ENCODE peak calls at places on chromosomes 7 and 10, in nine cellular contexts. One of them, this sample, is unnamed.
A peak's percentile ranks its signal among the peaks of the same experiment; 100 is the strongest.

GRCh38 chr7:51591223-51591622 is 274.6 kb upstream of the COBL start:
- DNase-seq in uterus: no peak
- DNase-seq in GM19239: no peak
- DNase-seq in AG20443: no peak
- DNase-seq in GM12865: no peak
- DNase-seq in HuH-7: no peak
- DNase-seq in nephron progenitor cell: no peak
- DNase-seq in H54: no peak
- DNase-seq in cortex of kidney: no peak
- DNase-seq in this sample: no peak

GRCh38 chr7:148793590-148793989 is 90.5 kb downstream of the EZH2 start:
- DNase-seq in AG20443: no peak
- DNase-seq in GM12865: no peak
- DNase-seq in H54: no peak
- DNase-seq in nephron progenitor cell: no peak
- DNase-seq in GM19239: no peak
- DNase-seq in cortex of kidney: no peak
- DNase-seq in uterus: no peak
- DNase-seq in HuH-7: no peak
- DNase-seq in this sample: no peak

GRCh38 chr7:20474244-20474643 is 141.2 kb upstream of the ABCB5 start:
- DNase-seq in GM12865: no peak
- DNase-seq in GM19239: no peak
- DNase-seq in uterus: no peak
- DNase-seq in nephron progenitor cell: no peak
- DNase-seq in H54: peak; percentile 7
- DNase-seq in cortex of kidney: no peak
- DNase-seq in AG20443: no peak
- DNase-seq in HuH-7: no peak
- DNase-seq in this sample: no peak

GRCh38 chr7:128912281-128912680 is 1.8 kb upstream of the KCP start:
- DNase-seq in GM19239: no peak
- DNase-seq in cortex of kidney: no peak
- DNase-seq in nephron progenitor cell: no peak
- DNase-seq in GM12865: no peak
- DNase-seq in AG20443: no peak
- DNase-seq in H54: no peak
- DNase-seq in HuH-7: no peak
- DNase-seq in uterus: no peak
- DNase-seq in this sample: no peak

GRCh38 chr10:35334297-35334696 is 2.0 kb upstream of the CCNY start:
- DNase-seq in cortex of kidney: no peak
- DNase-seq in nephron progenitor cell: no peak
- DNase-seq in GM19239: no peak
- DNase-seq in uterus: no peak
- DNase-seq in AG20443: no peak
- DNase-seq in HuH-7: no peak
- DNase-seq in GM12865: no peak
- DNase-seq in H54: no peak
- DNase-seq in this sample: no peak

GRCh38 chr10:88149906-88150305 is 286.5 kb downstream of the PTEN start:
- DNase-seq in AG20443: no peak
- DNase-seq in HuH-7: no peak
- DNase-seq in GM12865: no peak
- DNase-seq in nephron progenitor cell: no peak
- DNase-seq in GM19239: no peak
- DNase-seq in uterus: no peak
- DNase-seq in cortex of kidney: no peak
- DNase-seq in H54: no peak
- DNase-seq in this sample: no peak

GRCh38 chr10:35409094-35409582 is 72.8 kb downstream of the CCNY start:
- DNase-seq in AG20443: peak; percentile 89
- DNase-seq in GM12865: peak; percentile 26
- DNase-seq in cortex of kidney: no peak
- DNase-seq in GM19239: peak; percentile 19
- DNase-seq in HuH-7: no peak
- DNase-seq in H54: peak; percentile 92
- DNase-seq in nephron progenitor cell: no peak
- DNase-seq in uterus: no peak
- DNase-seq in this sample: peak; percentile 12

GRCh38 chr7:141184532-141185190 is 110.8 kb downstream of the TMEM178B start:
- DNase-seq in AG20443: no peak
- DNase-seq in HuH-7: no peak
- DNase-seq in GM12865: peak; percentile 63
- DNase-seq in uterus: no peak
- DNase-seq in cortex of kidney: no peak
- DNase-seq in GM19239: no peak
- DNase-seq in nephron progenitor cell: no peak
- DNase-seq in H54: no peak
- DNase-seq in this sample: no peak

GRCh38 chr7:133535308-133535707 is 282.4 kb downstream of the EXOC4 start:
- DNase-seq in HuH-7: no peak
- DNase-seq in GM19239: no peak
- DNase-seq in cortex of kidney: no peak
- DNase-seq in AG20443: no peak
- DNase-seq in uterus: no peak
- DNase-seq in H54: no peak
- DNase-seq in nephron progenitor cell: no peak
- DNase-seq in GM12865: no peak
- DNase-seq in this sample: no peak

GRCh38 chr7:123665157-123665556 is 9.5 kb downstream of the LMOD2 start:
- DNase-seq in GM12865: no peak
- DNase-seq in uterus: no peak
- DNase-seq in cortex of kidney: no peak
- DNase-seq in GM19239: no peak
- DNase-seq in H54: no peak
- DNase-seq in HuH-7: no peak
- DNase-seq in nephron progenitor cell: no peak
- DNase-seq in AG20443: no peak
- DNase-seq in this sample: no peak

GRCh38 chr7:95059842-95060313 is 152.5 kb downstream of the PPP1R9A start:
- DNase-seq in GM19239: no peak
- DNase-seq in HuH-7: no peak
- DNase-seq in nephron progenitor cell: no peak
- DNase-seq in GM12865: no peak
- DNase-seq in AG20443: no peak
- DNase-seq in cortex of kidney: no peak
- DNase-seq in uterus: peak; percentile 71
- DNase-seq in H54: no peak
- DNase-seq in this sample: no peak

GRCh38 chr7:84069036-84069435 is 125.6 kb downstream of the SEMA3A start:
- DNase-seq in HuH-7: no peak
- DNase-seq in uterus: no peak
- DNase-seq in GM19239: no peak
- DNase-seq in AG20443: no peak
- DNase-seq in GM12865: no peak
- DNase-seq in nephron progenitor cell: no peak
- DNase-seq in cortex of kidney: no peak
- DNase-seq in H54: no peak
- DNase-seq in this sample: no peak

GRCh38 chr10:841535-841934 is 90.0 kb downstream of the LARP4B start:
- DNase-seq in AG20443: no peak
- DNase-seq in HuH-7: no peak
- DNase-seq in GM12865: no peak
- DNase-seq in uterus: no peak
- DNase-seq in H54: no peak
- DNase-seq in GM19239: no peak
- DNase-seq in nephron progenitor cell: no peak
- DNase-seq in cortex of kidney: no peak
- DNase-seq in this sample: no peak

GRCh38 chr10:122206471-122207065 is 64.5 kb upstream of the BTBD16 start:
- DNase-seq in nephron progenitor cell: no peak
- DNase-seq in HuH-7: no peak
- DNase-seq in GM19239: no peak
- DNase-seq in uterus: no peak
- DNase-seq in AG20443: no peak
- DNase-seq in GM12865: no peak
- DNase-seq in cortex of kidney: no peak
- DNase-seq in H54: no peak
- DNase-seq in this sample: no peak

GRCh38 chr7:106372121-106372520 is 87.3 kb upstream of the NAMPT start:
- DNase-seq in cortex of kidney: no peak
- DNase-seq in nephron progenitor cell: no peak
- DNase-seq in HuH-7: no peak
- DNase-seq in H54: no peak
- DNase-seq in GM12865: no peak
- DNase-seq in uterus: no peak
- DNase-seq in GM19239: no peak
- DNase-seq in AG20443: no peak
- DNase-seq in this sample: no peak

GRCh38 chr7:106392565-106392964 is 107.8 kb upstream of the NAMPT start:
- DNase-seq in AG20443: no peak
- DNase-seq in cortex of kidney: no peak
- DNase-seq in uterus: no peak
- DNase-seq in nephron progenitor cell: no peak
- DNase-seq in GM19239: no peak
- DNase-seq in H54: no peak
- DNase-seq in GM12865: no peak
- DNase-seq in HuH-7: no peak
- DNase-seq in this sample: no peak

GRCh38 chr7:122425731-122426130 is 121.2 kb upstream of the FEZF1 start:
- DNase-seq in cortex of kidney: no peak
- DNase-seq in uterus: no peak
- DNase-seq in nephron progenitor cell: no peak
- DNase-seq in GM12865: no peak
- DNase-seq in H54: no peak
- DNase-seq in GM19239: no peak
- DNase-seq in HuH-7: no peak
- DNase-seq in AG20443: no peak
- DNase-seq in this sample: no peak

GRCh38 chr10:30176182-30176581 is 116.8 kb upstream of the JCAD start:
- DNase-seq in nephron progenitor cell: no peak
- DNase-seq in AG20443: peak; percentile 50
- DNase-seq in uterus: no peak
- DNase-seq in HuH-7: no peak
- DNase-seq in cortex of kidney: no peak
- DNase-seq in H54: no peak
- DNase-seq in GM19239: no peak
- DNase-seq in GM12865: no peak
- DNase-seq in this sample: no peak

GRCh38 chr10:83089335-83089734 is 1050.0 kb upstream of the GHITM start:
- DNase-seq in GM19239: no peak
- DNase-seq in HuH-7: no peak
- DNase-seq in GM12865: no peak
- DNase-seq in cortex of kidney: no peak
- DNase-seq in nephron progenitor cell: no peak
- DNase-seq in AG20443: no peak
- DNase-seq in uterus: no peak
- DNase-seq in H54: no peak
- DNase-seq in this sample: no peak

GRCh38 chr7:139968931-139969330 is 93.8 kb downstream of the PARP12 start:
- DNase-seq in nephron progenitor cell: no peak
- DNase-seq in GM12865: no peak
- DNase-seq in GM19239: no peak
- DNase-seq in cortex of kidney: no peak
- DNase-seq in uterus: no peak
- DNase-seq in H54: no peak
- DNase-seq in HuH-7: no peak
- DNase-seq in AG20443: no peak
- DNase-seq in this sample: no peak

GRCh38 chr7:66921396-66921917 is 432 bp downstream of the TMEM248 start:
- DNase-seq in HuH-7: peak; percentile 47
- DNase-seq in cortex of kidney: no peak
- DNase-seq in GM19239: no peak
- DNase-seq in uterus: peak; percentile 31
- DNase-seq in AG20443: peak; percentile 76
- DNase-seq in nephron progenitor cell: peak; percentile 50
- DNase-seq in GM12865: no peak
- DNase-seq in H54: peak; percentile 38
- DNase-seq in this sample: peak; percentile 26

GRCh38 chr7:43249808-43250145 is 137.3 kb downstream of the HECW1 start:
- DNase-seq in uterus: no peak
- DNase-seq in GM12865: no peak
- DNase-seq in nephron progenitor cell: no peak
- DNase-seq in cortex of kidney: no peak
- DNase-seq in HuH-7: no peak
- DNase-seq in AG20443: peak; percentile 24
- DNase-seq in GM19239: no peak
- DNase-seq in H54: no peak
- DNase-seq in this sample: no peak

GRCh38 chr10:87598700-87599099 is 61.0 kb upstream of the PAPSS2 start:
- DNase-seq in nephron progenitor cell: no peak
- DNase-seq in cortex of kidney: no peak
- DNase-seq in GM12865: no peak
- DNase-seq in AG20443: no peak
- DNase-seq in uterus: no peak
- DNase-seq in H54: no peak
- DNase-seq in GM19239: no peak
- DNase-seq in HuH-7: no peak
- DNase-seq in this sample: no peak

GRCh38 chr7:100483728-100484635 is at the start of gene NYAP1:
- DNase-seq in GM19239: no peak
- DNase-seq in nephron progenitor cell: peak; percentile 80
- DNase-seq in GM12865: peak; percentile 63
- DNase-seq in H54: no peak
- DNase-seq in HuH-7: peak; percentile 92
- DNase-seq in cortex of kidney: no peak
- DNase-seq in AG20443: peak; percentile 51
- DNase-seq in uterus: peak; percentile 78
- DNase-seq in this sample: peak; percentile 55

GRCh38 chr10:15196335-15196834 is 27.9 kb upstream of the NMT2 start:
- DNase-seq in uterus: no peak
- DNase-seq in H54: no peak
- DNase-seq in nephron progenitor cell: no peak
- DNase-seq in HuH-7: no peak
- DNase-seq in AG20443: no peak
- DNase-seq in GM19239: no peak
- DNase-seq in GM12865: no peak
- DNase-seq in cortex of kidney: no peak
- DNase-seq in this sample: no peak

This sample was measured in DMS79 treated with DMSO at 0.1 percent for 48 hours.